ENCODE peak calls at places on chromosomes 1 and 21, in eight cellular contexts. A is sigmoid colon, W is stomach, Z is suprapubic skin, F is K562, X is H1, V is SK-N-SH, L is esophagus muscularis mucosa. B is an unnamed sample.
A peak's percentile ranks its signal among the peaks of the same experiment; 100 is the strongest.

GRCh38 chr1:209809601-209810000 is 3.7 kb upstream of the IRF6 start:
- DNase-seq in Z (no peak), V (no peak), W (no peak), L (no peak), F (no peak), X (no peak), A (no peak), B (no peak)

GRCh38 chr1:101259744-101260148 is 22.9 kb downstream of the S1PR1 start:
- DNase-seq in L (no peak), W (no peak), F (no peak), Z (no peak), V (no peak), X (no peak), A (no peak), B (no peak)

GRCh38 chr21:32772281-32773047 is 909 bp upstream of the PAXBP1 start:
- DNase-seq in X (no peak), W (peak; percentile 44), Z (no peak), F (peak; percentile 70), L (no peak), A (no peak), V (peak; percentile 29), B (peak; percentile 60)

GRCh38 chr1:228894442-228894989 is 159.2 kb downstream of the RHOU start:
- DNase-seq in A (no peak), X (no peak), Z (no peak), W (no peak), F (no peak), V (no peak), L (no peak), B (no peak)

GRCh38 chr1:35047188-35047858 is 15.6 kb upstream of the ZMYM6 start:
- DNase-seq in L (no peak), X (no peak), A (no peak), F (no peak), W (no peak), V (no peak), Z (no peak), B (no peak)

GRCh38 chr1:22969224-22969829 is 3.3 kb downstream of the LACTBL1 start:
- DNase-seq in W (no peak), F (no peak), L (no peak), V (peak; percentile 58), Z (no peak), A (peak; percentile 74), X (no peak), B (peak; percentile 38)

GRCh38 chr1:8167936-8168335 is 141.8 kb upstream of the ERRFI1 start:
- DNase-seq in F (no peak), Z (no peak), X (no peak), L (no peak), W (no peak), V (no peak), A (peak; percentile 35), B (no peak)

GRCh38 chr1:5926686-5927435 is 65.4 kb downstream of the NPHP4 start:
- DNase-seq in W (no peak), Z (peak; percentile 70), F (no peak), V (no peak), X (no peak), A (no peak), L (no peak), B (no peak)

GRCh38 chr1:21290546-21290944 is 282 bp upstream of the ECE1 start:
- DNase-seq in F (no peak), Z (no peak), A (no peak), V (no peak), W (no peak), X (no peak), L (no peak), B (no peak)

GRCh38 chr1:177329871-177330270 is 159.1 kb downstream of the BRINP2 start:
- DNase-seq in W (no peak), A (no peak), X (no peak), V (no peak), L (no peak), Z (no peak), F (no peak), B (no peak)

GRCh38 chr1:171712341-171712740 is 29.5 kb downstream of the VAMP4 start:
- DNase-seq in X (no peak), V (no peak), F (no peak), Z (no peak), W (no peak), L (no peak), A (no peak), B (no peak)

GRCh38 chr1:55288245-55288644 is 73.1 kb upstream of the USP24 start:
- DNase-seq in Z (no peak), L (peak; percentile 72), X (no peak), W (no peak), V (no peak), A (no peak), F (no peak), B (peak; percentile 19)

GRCh38 chr21:45305831-45306230 is 18.1 kb upstream of the POFUT2 start:
- DNase-seq in L (no peak), V (no peak), F (no peak), Z (no peak), X (no peak), A (peak; percentile 58), W (no peak), B (no peak)

GRCh38 chr1:231037585-231038517 is 2.2 kb downstream of the FAM89A start:
- DNase-seq in A (no peak), F (no peak), Z (no peak), W (no peak), X (no peak), L (no peak), V (no peak), B (no peak)

GRCh38 chr1:168811213-168811612 is 82.2 kb upstream of the DPT start:
- DNase-seq in A (no peak), Z (no peak), L (no peak), F (no peak), X (no peak), W (no peak), V (no peak), B (no peak)

GRCh38 chr21:40846566-40847411 is at the start of gene DSCAM:
- DNase-seq in V (peak; percentile 57), Z (no peak), F (no peak), L (peak; percentile 74), A (no peak), X (no peak), W (no peak), B (no peak)

GRCh38 chr1:17653728-17654351 is 101.3 kb upstream of the ACTL8 start:
- DNase-seq in W (no peak), V (peak; percentile 85), Z (no peak), A (no peak), L (no peak), X (no peak), F (peak; percentile 72), B (no peak)

GRCh38 chr1:3642921-3643675 is 6.8 kb downstream of the WRAP73 start:
- DNase-seq in F (no peak), Z (peak; percentile 69), A (no peak), V (no peak), W (no peak), L (no peak), X (no peak), B (no peak)

GRCh38 chr1:117794073-117794472 is 135.3 kb downstream of the GDAP2 start:
- DNase-seq in L (no peak), F (no peak), X (no peak), A (no peak), W (no peak), V (no peak), Z (no peak), B (no peak)

GRCh38 chr21:43605320-43606244 is 53.7 kb downstream of the HSF2BP start:
- DNase-seq in L (no peak), A (no peak), F (no peak), V (no peak), W (no peak), Z (no peak), X (no peak), B (no peak)

GRCh38 chr1:30704271-30704670 is 19.1 kb downstream of the MATN1 start:
- DNase-seq in F (no peak), Z (peak; percentile 90), L (no peak), X (no peak), A (peak; percentile 92), W (no peak), V (no peak), B (no peak)
- TF ChIP-seq POLR2AphosphoS5 in F (no peak), Z (no peak), L (no peak), X (no peak), A (no peak), W (no peak), V (no peak), B (no peak)

DNA sequence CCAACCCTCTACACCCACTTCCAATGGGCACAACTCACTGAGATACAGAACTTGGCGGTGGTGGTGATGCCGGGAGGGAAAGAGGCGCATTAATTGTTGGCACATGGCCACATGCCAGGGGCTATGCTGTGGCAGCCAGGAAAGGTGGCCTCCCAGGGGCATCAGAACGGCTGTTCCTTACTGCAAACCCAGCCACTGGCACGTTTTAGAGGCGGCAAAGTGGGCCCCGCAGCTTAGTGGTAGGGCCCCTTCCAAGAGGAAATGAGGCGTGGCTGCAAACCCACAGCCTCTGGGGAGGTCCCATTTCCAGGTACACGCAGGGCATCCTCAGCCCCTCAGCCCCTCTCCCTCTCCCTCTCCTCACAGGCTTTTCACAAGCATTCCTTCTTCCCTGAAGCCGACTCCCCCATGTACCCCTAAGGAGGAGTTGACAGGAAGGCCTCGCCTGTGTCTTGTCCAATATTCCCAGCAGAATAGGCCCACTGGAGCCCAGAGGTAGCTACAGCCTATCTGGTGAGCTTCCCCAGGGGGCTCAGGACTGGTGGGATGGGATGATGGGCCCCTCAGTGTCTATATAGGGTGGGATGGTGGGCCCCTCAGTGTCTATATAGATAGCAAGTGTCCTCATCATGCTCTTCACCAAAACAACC is 166.2 kb downstream of the CLIC6 start:
- DNase-seq in L (no peak), Z (no peak), A (no peak), W (no peak), F (no peak), X (no peak), V (no peak), B (no peak)
- TF ChIP-seq EP300 in L (no peak), Z (no peak), A (no peak), W (no peak), F (no peak), X (no peak), V (no peak), B (no peak)

GRCh38 chr1:151827853-151828252 is 3.7 kb downstream of the RORC start:
- DNase-seq in X (no peak), W (no peak), F (no peak), Z (no peak), V (no peak), L (no peak), A (no peak), B (no peak)
- H3K4me1 ChIP-seq in X (peaks cover 22% of the 10 kb centered on the region), W (peaks cover 52% of the 10 kb centered on the region), F (peaks cover 5% of the 10 kb centered on the region), Z (peaks cover 52% of the 10 kb centered on the region), V (no peaks in the 10 kb centered on the region), L (peaks cover 18% of the 10 kb centered on the region), A (peaks cover 7% of the 10 kb centered on the region), B (peaks cover 17% of the 10 kb centered on the region)

DNA sequence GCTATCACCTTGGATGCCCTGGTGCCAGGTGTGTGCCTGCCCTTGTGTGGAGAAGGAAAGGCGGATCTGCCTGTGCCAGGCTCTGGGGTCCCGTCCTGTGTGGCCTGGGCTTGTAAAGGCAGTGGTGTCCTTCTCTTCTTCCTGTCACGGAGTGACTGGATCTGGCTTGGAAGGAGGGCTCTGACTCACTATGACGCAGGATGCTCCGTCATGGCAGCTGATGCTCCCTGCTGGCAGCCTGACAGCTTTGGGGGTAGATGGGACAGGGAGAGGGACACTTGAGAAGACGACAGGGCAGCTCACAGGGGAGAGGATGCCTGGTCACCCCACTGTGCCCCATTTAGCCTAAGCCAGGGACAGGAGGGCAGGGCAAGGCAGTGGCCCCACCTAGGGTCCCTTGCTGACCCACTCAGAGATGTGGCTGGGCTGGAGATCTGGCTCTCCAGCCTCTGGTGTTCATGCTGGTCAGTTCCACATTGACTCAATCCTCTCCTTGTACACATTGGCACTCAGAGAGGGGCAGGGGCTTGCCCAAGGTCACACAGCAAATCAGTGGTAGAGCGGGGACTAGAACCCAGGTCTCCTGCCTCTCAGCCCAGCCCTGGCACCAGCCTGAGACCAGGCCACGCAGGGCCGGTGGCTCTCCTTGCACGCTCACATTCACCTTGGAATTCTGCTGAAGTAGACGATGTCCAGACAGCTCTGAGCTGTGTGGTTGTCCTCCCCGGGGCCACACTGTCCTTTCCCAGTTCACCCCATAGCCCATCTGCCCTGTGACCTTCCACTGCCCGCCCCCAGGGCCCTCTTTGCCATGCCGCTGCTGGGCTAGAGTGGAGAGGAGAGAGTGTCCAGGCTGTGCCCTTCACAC is 2.8 kb upstream of the FAM131C start:
- DNase-seq in A (peak; percentile 82), X (no peak), Z (no peak), V (no peak), L (no peak), F (peak; percentile 69), W (no peak), B (no peak)
- TF ChIP-seq POLR2AphosphoS5 in A (no peak), X (no peak), Z (no peak), V (peak; percentile 20), L (no peak), F (no peak), W (no peak), B (no peak)

B was measured in transverse colon.